ENCODE peak calls at places on chromosomes 16 and 17, in ten cellular contexts. G, U, M, N, T, F, V, K, J and I are unnamed samples.

GRCh38 chr17:75822119-75822799 is 21.9 kb downstream of the UNC13D start:
- DNase-seq in G (peak), U (no peak), M (no peak), N (no peak), T (no peak), F (no peak), V (no peak), K (no peak), J (no peak), I (no peak)

GRCh38 chr17:68491381-68491849 is 20.8 kb upstream of the PRKAR1A start:
- DNase-seq in G (no peak), U (no peak), M (no peak), N (no peak), T (no peak), F (no peak), V (no peak), K (no peak), J (peak), I (no peak)

GRCh38 chr16:3112058-3112880 is at the start of gene ZNF205:
- DNase-seq in G (peak), U (no peak), M (no peak), N (peak), T (peak), F (peak), V (peak), K (peak), J (peak), I (no peak)

GRCh38 chr17:8176197-8176940 is at the start of gene TMEM107:
- DNase-seq in G (peak), U (peak), M (peak), N (peak), T (peak), F (peak), V (peak), K (peak), J (peak), I (peak)

GRCh38 chr17:49703557-49704277 is 4.0 kb downstream of the SLC35B1 start:
- DNase-seq in G (peak), U (no peak), M (no peak), N (peak), T (peak), F (peak), V (peak), K (no peak), J (no peak), I (no peak)

GRCh38 chr16:89958068-89958467 is 9.5 kb downstream of the DEF8 start:
- DNase-seq in G (no peak), U (no peak), M (no peak), N (peak), T (peak), F (peak), V (no peak), K (no peak), J (peak), I (no peak)

GRCh38 chr17:12089809-12090384 is 69.2 kb downstream of the MAP2K4 start:
- DNase-seq in G (no peak), U (no peak), M (no peak), N (no peak), T (no peak), F (peak), V (peak), K (peak), J (no peak), I (no peak)

GRCh38 chr17:21005367-21005766 is 37.4 kb downstream of the USP22 start:
- DNase-seq in G (no peak), U (no peak), M (no peak), N (no peak), T (no peak), F (no peak), V (no peak), K (no peak), J (no peak), I (no peak)

GRCh38 chr17:72422505-72423285 is 301.9 kb downstream of the SOX9 start:
- DNase-seq in G (no peak), U (no peak), M (no peak), N (no peak), T (no peak), F (peak), V (peak), K (no peak), J (peak), I (no peak)